ENCODE peak calls at places on chromosomes 1 and 21, in five cellular contexts. L is psoas muscle; A is activated CD8-positive, alpha-beta memory T cell treated with anti-CD3 and anti-CD28 coated beads, Interleukin-2, amount 10 ng/mL, durations not matched to agents 7 days and 5 days; X is activated naive CD4-positive, alpha-beta T cell treated with anti-CD3 and anti-CD28 coated beads, Interleukin-2, amount 50 U/mL, for 16 hours; C is mucosa of gallbladder. J is an unnamed sample.

GRCh38 chr1:212109713-212110112 is 74.2 kb downstream of the DTL start:
- DNase-seq in L (no peak), A (no peak), X (no peak), C (no peak), J (no peak)

GRCh38 chr1:6912507-6912906 is 127.3 kb downstream of the CAMTA1 start:
- DNase-seq in L (no peak), A (no peak), X (no peak), C (no peak), J (no peak)

GRCh38 chr1:32619701-32620485 is 30.5 kb downstream of the ZBTB8OS start:
- DNase-seq in L (no peak), A (peak; percentile 51), X (no peak), C (no peak), J (no peak)

GRCh38 chr1:47917696-47918095 is 79.5 kb downstream of the TRABD2B start:
- DNase-seq in L (no peak), A (no peak), X (no peak), C (no peak), J (no peak)

GRCh38 chr1:165629848-165630628 is 996 bp upstream of the MGST3 start:
- DNase-seq in L (no peak), A (no peak), X (no peak), C (no peak), J (no peak)

GRCh38 chr1:151847867-151848596 is 5.5 kb downstream of the THEM5 start:
- DNase-seq in L (no peak), A (peak; percentile 31), X (no peak), C (no peak), J (no peak)

GRCh38 chr1:172397221-172397620 is 23.3 kb upstream of the C1orf105 start:
- DNase-seq in L (no peak), A (no peak), X (no peak), C (no peak), J (no peak)

GRCh38 chr1:228283043-228283371 is 75.2 kb downstream of the OBSCN start:
- DNase-seq in L (peak; percentile 29), A (no peak), X (peak; percentile 8), C (no peak), J (no peak)

GRCh38 chr1:42423621-42424200 is 32.1 kb downstream of the ZMYND12 start:
- DNase-seq in L (no peak), A (no peak), X (no peak), C (no peak), J (no peak)

GRCh38 chr1:95041491-95042165 is 31.1 kb downstream of the ALG14 start:
- DNase-seq in L (no peak), A (no peak), X (no peak), C (peak; percentile 67), J (no peak)

GRCh38 chr1:28682840-28683239 is 14.3 kb downstream of the GMEB1 start:
- DNase-seq in L (no peak), A (no peak), X (no peak), C (no peak), J (no peak)

GRCh38 chr1:24898152-24898908 is 31.7 kb downstream of the RUNX3 start:
- DNase-seq in L (no peak), A (peak; percentile 77), X (peak; percentile 39), C (peak; percentile 54), J (peak; percentile 43)

GRCh38 chr1:240691521-240692338 is 79.8 kb upstream of the GREM2 start:
- DNase-seq in L (peak; percentile 60), A (no peak), X (no peak), C (peak; percentile 27), J (peak; percentile 27)

GRCh38 chr21:36610201-36610600 is 88.7 kb upstream of the SIM2 start:
- DNase-seq in L (no peak), A (no peak), X (no peak), C (no peak), J (no peak)

GRCh38 chr1:48470506-48470905 is 1.5 kb downstream of the SPATA6 start:
- DNase-seq in L (peak; percentile 26), A (no peak), X (no peak), C (peak; percentile 32), J (no peak)

GRCh38 chr1:211985556-211986264 is 49.6 kb downstream of the INTS7 start:
- DNase-seq in L (no peak), A (no peak), X (no peak), C (no peak), J (no peak)

GRCh38 chr1:183218981-183219621 is 33.0 kb downstream of the LAMC2 start:
- DNase-seq in L (no peak), A (peak; percentile 45), X (peak; percentile 29), C (no peak), J (no peak)

GRCh38 chr1:43073490-43074230 is 98.4 kb downstream of the EBNA1BP2 start:
- DNase-seq in L (peak; percentile 57), A (peak; percentile 81), X (peak; percentile 71), C (peak; percentile 87), J (peak; percentile 68)

GRCh38 chr21:42630626-42631025 is 22.8 kb upstream of the PDE9A start:
- DNase-seq in L (no peak), A (no peak), X (no peak), C (peak; percentile 87), J (no peak)

GRCh38 chr1:24286246-24287010 is 32.7 kb upstream of the GRHL3 start:
- DNase-seq in L (no peak), A (peak; percentile 30), X (no peak), C (no peak), J (peak; percentile 48)

GRCh38 chr1:40861227-40862003 is 748 bp downstream of the CITED4 start:
- DNase-seq in L (peak; percentile 59), A (peak; percentile 54), X (peak; percentile 52), C (peak; percentile 37), J (no peak)

GRCh38 chr1:40944326-40944725 is 35.2 kb upstream of the CTPS1 start:
- DNase-seq in L (no peak), A (no peak), X (no peak), C (peak; percentile 64), J (no peak)

GRCh38 chr1:244450597-244451538 is 841 bp downstream of the ADSS2 start:
- DNase-seq in L (peak; percentile 63), A (peak; percentile 76), X (peak; percentile 69), C (peak; percentile 34), J (no peak)

GRCh38 chr1:2330511-2331199 is 60.7 kb downstream of the MORN1 start:
- DNase-seq in L (peak; percentile 82), A (no peak), X (no peak), C (peak; percentile 55), J (no peak)

J was measured in iPS DF 6.9.